ENCODE peak calls at places on chromosomes 7 and 10, in eight cellular contexts. P, G, R, Q, L, V, T and N are unnamed samples.

GRCh38 chr10:62890395-62890794 is 74.2 kb upstream of the EGR2 start:
- DNase-seq in P (no peak), G (no peak), R (no peak), Q (no peak), L (no peak), V (no peak), T (no peak), N (no peak)

GRCh38 chr10:130111848-130112180 is 1.2 kb upstream of the C10orf143 start:
- DNase-seq in P (no peak), G (no peak), R (no peak), Q (no peak), L (no peak), V (no peak), T (peak), N (no peak)

GRCh38 chr10:86087716-86088115 is 278.9 kb downstream of the GRID1 start:
- DNase-seq in P (no peak), G (no peak), R (no peak), Q (no peak), L (peak), V (no peak), T (no peak), N (no peak)

GRCh38 chr7:38154274-38154673 is 23.8 kb upstream of the STARD3NL start:
- DNase-seq in P (no peak), G (no peak), R (no peak), Q (no peak), L (no peak), V (no peak), T (no peak), N (no peak)

GRCh38 chr10:32171213-32171612 is 115.0 kb upstream of the KIF5B start:
- DNase-seq in P (peak), G (no peak), R (no peak), Q (peak), L (no peak), V (no peak), T (no peak), N (no peak)

GRCh38 chr10:23314835-23315239 is 29.8 kb downstream of the C10orf67 start:
- DNase-seq in P (peak), G (no peak), R (peak), Q (peak), L (peak), V (peak), T (no peak), N (no peak)

GRCh38 chr10:77943086-77943901 is 16.7 kb upstream of the DLG5 start:
- DNase-seq in P (no peak), G (no peak), R (peak), Q (peak), L (peak), V (no peak), T (no peak), N (no peak)

GRCh38 chr7:100887186-100887954 is 2.1 kb downstream of the UFSP1 start:
- DNase-seq in P (peak), G (no peak), R (no peak), Q (no peak), L (no peak), V (peak), T (peak), N (no peak)

GRCh38 chr7:51028128-51028830 is 245.6 kb upstream of the GRB10 start:
- DNase-seq in P (no peak), G (no peak), R (no peak), Q (no peak), L (no peak), V (no peak), T (no peak), N (no peak)

GRCh38 chr10:50807851-50808776 is 68.4 kb downstream of the ASAH2B start:
- DNase-seq in P (no peak), G (no peak), R (no peak), Q (no peak), L (no peak), V (no peak), T (no peak), N (no peak)

GRCh38 chr7:55369427-55369826 is 4.3 kb downstream of the LANCL2 start:
- DNase-seq in P (no peak), G (no peak), R (peak), Q (no peak), L (no peak), V (no peak), T (no peak), N (no peak)

GRCh38 chr7:2997014-2997413 is 46.7 kb downstream of the CARD11 start:
- DNase-seq in P (no peak), G (no peak), R (no peak), Q (no peak), L (no peak), V (no peak), T (no peak), N (no peak)

DNA sequence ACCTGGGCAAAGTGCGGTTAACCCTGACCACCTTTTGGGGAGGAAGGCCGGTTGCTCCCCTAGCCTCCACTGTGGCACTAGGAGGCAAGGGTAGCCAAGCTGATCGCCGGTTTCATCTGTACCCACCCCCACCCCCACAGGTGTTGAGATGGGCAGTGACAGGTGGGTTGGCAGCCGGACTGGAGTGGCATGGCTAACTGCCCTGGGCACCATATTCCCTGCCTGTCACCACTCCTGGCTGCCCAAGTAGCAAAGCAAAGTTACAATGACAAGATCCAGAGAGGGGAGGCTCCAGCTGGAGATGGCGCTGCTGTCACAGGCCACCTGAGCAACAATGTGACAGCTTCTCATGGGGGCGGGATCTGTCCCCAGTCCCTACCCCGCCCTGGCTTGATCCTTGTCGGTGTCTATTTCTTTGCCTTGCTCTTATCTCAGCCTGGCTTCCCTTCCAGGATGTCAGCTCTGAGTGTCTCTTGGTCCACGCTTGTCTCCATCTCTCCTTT is 27.0 kb upstream of the BMS1 start:
- DNase-seq in P (no peak), G (no peak), R (no peak), Q (no peak), L (no peak), V (no peak), T (no peak), N (no peak)
- TF ChIP-seq CTCF in P (no peak), G (no peak), R (no peak), Q (no peak), L (no peak), V (no peak), T (no peak), N (no peak)

GRCh38 chr7:54354436-54354835 is 187.7 kb upstream of the VSTM2A start:
- DNase-seq in P (no peak), G (no peak), R (no peak), Q (no peak), L (no peak), V (no peak), T (no peak), N (no peak)
- TF ChIP-seq CTCF in P (no peak), G (no peak), R (no peak), Q (no peak), L (no peak), V (no peak), T (no peak), N (no peak)

GRCh38 chr7:73624669-73625001 is 313 bp upstream of the MLXIPL start:
- DNase-seq in P (no peak), G (no peak), R (no peak), Q (no peak), L (no peak), V (no peak), T (no peak), N (no peak)

GRCh38 chr7:73622527-73622908 is 1.8 kb downstream of the MLXIPL start:
- DNase-seq in P (no peak), G (no peak), R (no peak), Q (no peak), L (no peak), V (no peak), T (no peak), N (no peak)

GRCh38 chr7:73622909-73623797 is 1.2 kb downstream of the MLXIPL start:
- DNase-seq in P (peak), G (peak), R (no peak), Q (no peak), L (peak), V (no peak), T (no peak), N (peak)

GRCh38 chr7:73625276-73625675 is 954 bp upstream of the MLXIPL start:
- DNase-seq in P (no peak), G (no peak), R (no peak), Q (no peak), L (no peak), V (no peak), T (no peak), N (no peak)

GRCh38 chr7:73623798-73624668 is at the start of gene MLXIPL:
- DNase-seq in P (peak), G (peak), R (no peak), Q (peak), L (peak), V (no peak), T (peak), N (peak)
- TF ChIP-seq CTCF in P (no peak), G (no peak), R (no peak), Q (no peak), L (no peak), V (no peak), T (no peak), N (no peak)

DNA sequence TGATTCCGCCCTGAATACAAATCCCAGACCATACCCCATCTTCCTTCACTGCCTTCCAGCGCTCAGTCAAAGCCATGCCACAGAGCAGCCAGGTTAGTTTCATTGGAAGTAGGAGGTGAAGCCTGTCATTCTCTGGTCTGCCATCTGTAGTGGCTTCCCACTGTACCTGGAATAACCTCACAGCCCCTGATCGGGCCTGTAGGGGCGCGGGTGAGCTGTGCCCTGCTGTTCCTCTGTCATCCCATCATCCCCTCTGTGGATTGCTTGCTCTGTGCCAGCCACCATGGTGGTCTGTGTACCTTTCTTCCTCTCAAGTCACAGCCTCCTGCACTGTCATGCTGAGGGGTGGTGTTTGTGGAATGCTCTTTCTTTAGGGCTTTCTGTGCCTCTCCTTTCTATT is 155.1 kb downstream of the ZNF22 start:
- DNase-seq in P (no peak), G (no peak), R (no peak), Q (no peak), L (peak), V (no peak), T (no peak), N (no peak)
- TF ChIP-seq CTCF in P (no peak), G (no peak), R (no peak), Q (no peak), L (peak), V (no peak), T (no peak), N (no peak)

DNA sequence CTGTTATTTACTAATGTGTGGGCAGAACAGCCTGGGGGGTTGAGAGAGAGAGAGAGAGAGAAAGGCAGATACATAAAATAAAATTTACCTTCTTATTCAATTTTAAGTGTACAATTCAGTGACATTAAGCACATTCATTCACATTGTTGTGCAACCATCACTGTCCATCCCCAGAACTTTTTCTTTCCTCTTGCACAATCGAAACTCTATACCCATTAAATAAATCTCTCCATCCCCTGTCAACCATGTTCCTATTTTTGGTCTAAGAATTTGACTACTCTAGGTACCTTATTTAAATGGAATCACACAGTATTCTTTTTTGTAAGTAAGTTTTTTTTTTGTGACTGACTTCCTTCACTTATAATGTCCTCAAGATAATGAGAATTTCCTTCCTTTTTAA is 181.6 kb downstream of the SND1 start:
- DNase-seq in P (no peak), G (no peak), R (no peak), Q (no peak), L (no peak), V (no peak), T (no peak), N (no peak)
- TF ChIP-seq CTCF in P (no peak), G (no peak), R (no peak), Q (no peak), L (no peak), V (no peak), T (no peak), N (no peak)

GRCh38 chr7:123581162-123581459 is 20.5 kb upstream of the ASB15 start:
- DNase-seq in P (no peak), G (no peak), R (no peak), Q (no peak), L (no peak), V (no peak), T (no peak), N (no peak)
- TF ChIP-seq CTCF in P (peak), G (no peak), R (no peak), Q (no peak), L (peak), V (no peak), T (no peak), N (no peak)

GRCh38 chr7:146112755-146113154 is 3.8 kb upstream of the CNTNAP2 start:
- DNase-seq in P (no peak), G (no peak), R (no peak), Q (no peak), L (no peak), V (no peak), T (no peak), N (no peak)

GRCh38 chr7:146119016-146119415 is 2.4 kb downstream of the CNTNAP2 start:
- DNase-seq in P (no peak), G (no peak), R (no peak), Q (no peak), L (no peak), V (no peak), T (no peak), N (no peak)

GRCh38 chr7:146115665-146116451 is 743 bp upstream of the CNTNAP2 start:
- DNase-seq in P (peak), G (peak), R (no peak), Q (peak), L (peak), V (peak), T (no peak), N (peak)

DNA sequence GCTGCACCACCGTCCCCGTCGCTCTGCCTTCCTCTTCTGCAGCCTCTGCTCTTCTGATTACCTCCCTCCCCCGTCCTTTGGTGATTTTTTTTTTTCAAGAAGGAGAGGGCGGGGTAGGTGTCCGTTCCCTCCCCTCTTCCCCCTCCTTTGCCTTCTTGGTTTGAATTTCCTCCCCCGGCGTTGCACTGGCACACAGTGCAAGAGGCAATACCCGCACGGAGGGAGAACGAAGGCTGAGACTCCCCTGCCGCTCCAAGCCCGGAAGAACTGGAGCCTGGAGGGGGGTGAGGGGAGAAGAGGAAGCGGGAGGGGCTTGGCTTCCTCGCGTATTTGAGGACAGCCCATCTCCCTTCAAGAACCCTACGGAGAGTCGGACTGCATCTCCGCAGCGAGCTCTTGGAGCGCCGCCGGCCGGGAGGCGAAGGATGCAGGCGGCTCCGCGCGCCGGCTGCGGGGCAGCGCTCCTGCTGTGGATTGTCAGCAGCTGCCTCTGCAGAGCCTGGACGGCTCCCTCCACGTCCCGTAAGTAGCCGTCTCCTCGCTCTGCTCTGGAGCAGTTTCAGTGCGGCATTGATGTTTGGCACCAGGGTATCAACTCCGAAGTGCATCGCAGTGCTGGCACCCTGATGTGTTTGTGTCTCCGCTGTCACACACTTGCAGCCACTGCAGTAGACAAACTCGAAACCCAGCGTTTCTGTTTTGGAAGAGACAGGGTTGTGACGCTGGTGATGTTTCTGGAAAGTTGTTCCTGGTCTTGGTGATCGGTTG is at the start of gene CNTNAP2:
- DNase-seq in P (no peak), G (no peak), R (no peak), Q (peak), L (peak), V (no peak), T (no peak), N (no peak)
- TF ChIP-seq CTCF in P (no peak), G (no peak), R (no peak), Q (no peak), L (no peak), V (no peak), T (no peak), N (no peak)

GRCh38 chr10:103666751-103667150 is 173.2 kb downstream of the NEURL1 start:
- DNase-seq in P (no peak), G (no peak), R (no peak), Q (no peak), L (no peak), V (no peak), T (no peak), N (no peak)

GRCh38 chr10:103665439-103665838 is 171.9 kb downstream of the NEURL1 start:
- DNase-seq in P (no peak), G (no peak), R (no peak), Q (no peak), L (no peak), V (no peak), T (no peak), N (no peak)

GRCh38 chr10:103663802-103664201 is 170.3 kb downstream of the NEURL1 start:
- DNase-seq in P (no peak), G (no peak), R (no peak), Q (peak), L (no peak), V (no peak), T (no peak), N (no peak)

GRCh38 chr10:103667390-103667789 is 173.9 kb downstream of the NEURL1 start:
- DNase-seq in P (no peak), G (peak), R (no peak), Q (no peak), L (peak), V (no peak), T (no peak), N (peak)

DNA sequence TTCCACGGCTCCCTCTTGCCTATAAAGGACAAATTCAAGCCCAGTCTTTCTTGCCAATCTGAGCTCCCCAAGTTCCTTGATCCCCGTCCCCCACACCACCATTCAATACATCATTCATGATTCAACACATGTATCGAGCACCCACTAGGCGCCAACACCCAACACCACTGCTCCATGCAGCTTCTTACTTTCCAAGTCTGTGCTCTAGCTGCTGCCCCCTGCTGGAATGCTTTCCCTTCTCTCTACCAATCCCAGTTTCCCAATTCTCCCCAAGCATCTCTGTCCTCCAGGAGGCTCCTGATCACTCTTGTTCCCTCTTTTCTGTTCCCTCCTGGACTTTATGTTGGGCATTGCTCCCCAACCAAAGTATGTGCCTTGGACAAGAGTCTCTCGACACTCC is 172.6 kb downstream of the NEURL1 start:
- DNase-seq in P (peak), G (no peak), R (no peak), Q (no peak), L (peak), V (peak), T (no peak), N (no peak)
- TF ChIP-seq CTCF in P (no peak), G (no peak), R (peak), Q (no peak), L (peak), V (peak), T (peak), N (no peak)